ENCODE peak calls at places on chromosomes 13 and 19, in four cellular contexts. K, U, A and V are unnamed samples.

GRCh38 chr13:78787189-78787588 is 128.2 kb upstream of the OBI1 start:
- DNase-seq in K (no peak), U (no peak), A (no peak), V (no peak)

GRCh38 chr19:29851769-29852521 is 40.2 kb downstream of the CCNE1 start:
- DNase-seq in K (no peak), U (no peak), A (peak; percentile 49), V (no peak)

GRCh38 chr13:109720758-109721184 is 65.6 kb downstream of the IRS2 start:
- DNase-seq in K (peak; percentile 35), U (no peak), A (no peak), V (no peak)

GRCh38 chr19:39951686-39952085 is 17.3 kb upstream of the FCGBP start:
- DNase-seq in K (no peak), U (no peak), A (no peak), V (no peak)

GRCh38 chr13:114010401-114011101 is 36.7 kb upstream of the C13orf46 start:
- DNase-seq in K (no peak), U (no peak), A (no peak), V (peak; percentile 65)

GRCh38 chr19:10111405-10111811 is at the start of gene P2RY11:
- DNase-seq in K (no peak), U (peak; percentile 11), A (peak; percentile 75), V (peak; percentile 23)

GRCh38 chr19:19337120-19337519 is 16.5 kb downstream of the MAU2 start:
- DNase-seq in K (no peak), U (no peak), A (no peak), V (no peak)

GRCh38 chr19:5592531-5592930 is 24.8 kb upstream of the TINCR start:
- DNase-seq in K (no peak), U (no peak), A (no peak), V (no peak)

GRCh38 chr19:45657520-45658163 is 10.4 kb upstream of the GIPR start:
- DNase-seq in K (peak; percentile 47), U (no peak), A (no peak), V (peak; percentile 46)

GRCh38 chr19:18520848-18521691 is 800 bp downstream of the ELL start:
- DNase-seq in K (no peak), U (peak; percentile 51), A (no peak), V (no peak)

GRCh38 chr13:113732176-113732960 is 26.7 kb upstream of the TMEM255B start:
- DNase-seq in K (no peak), U (no peak), A (no peak), V (no peak)

GRCh38 chr19:4606921-4607678 is 32.2 kb upstream of the TNFAIP8L1 start:
- DNase-seq in K (no peak), U (peak; percentile 55), A (no peak), V (peak; percentile 89)

GRCh38 chr13:48235100-48235813 is 2.3 kb downstream of the ITM2B start:
- DNase-seq in K (no peak), U (no peak), A (peak; percentile 45), V (peak; percentile 56)

DNA sequence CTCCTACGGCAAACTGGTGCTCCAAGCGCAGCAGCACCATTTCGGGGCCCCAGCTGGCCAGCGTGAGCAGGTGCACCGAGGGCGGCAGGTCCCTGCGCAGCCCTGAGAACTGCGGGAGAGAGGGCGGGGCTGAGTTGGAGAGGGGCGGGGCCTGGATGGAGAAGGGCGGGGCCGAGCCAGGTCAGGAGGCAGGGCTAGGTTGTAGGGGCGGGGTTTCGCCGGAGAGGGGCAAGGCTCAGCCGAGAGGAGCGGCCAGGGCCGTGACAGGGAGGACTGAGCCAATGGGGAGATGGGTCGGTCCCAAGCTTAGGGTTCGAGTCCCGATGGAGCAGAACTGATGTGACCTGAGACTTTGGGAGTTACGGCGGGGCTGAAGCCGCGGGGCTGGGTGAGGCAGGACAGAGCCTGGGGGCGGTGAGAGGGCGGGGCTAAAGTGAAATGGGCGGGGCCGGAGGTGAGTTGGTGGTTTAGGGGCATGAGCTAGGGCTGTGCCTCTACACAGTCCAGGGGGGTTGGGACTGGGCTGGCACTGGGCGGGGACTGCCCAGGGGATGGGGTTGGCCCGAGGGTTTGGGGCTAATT is 19.0 kb downstream of the MAN2B1 start:
- DNase-seq in K (no peak), U (peak; percentile 89), A (no peak), V (peak; percentile 88)
- TF ChIP-seq FOXM1 in K (no peak), U (no peak), A (no peak), V (no peak)

DNA sequence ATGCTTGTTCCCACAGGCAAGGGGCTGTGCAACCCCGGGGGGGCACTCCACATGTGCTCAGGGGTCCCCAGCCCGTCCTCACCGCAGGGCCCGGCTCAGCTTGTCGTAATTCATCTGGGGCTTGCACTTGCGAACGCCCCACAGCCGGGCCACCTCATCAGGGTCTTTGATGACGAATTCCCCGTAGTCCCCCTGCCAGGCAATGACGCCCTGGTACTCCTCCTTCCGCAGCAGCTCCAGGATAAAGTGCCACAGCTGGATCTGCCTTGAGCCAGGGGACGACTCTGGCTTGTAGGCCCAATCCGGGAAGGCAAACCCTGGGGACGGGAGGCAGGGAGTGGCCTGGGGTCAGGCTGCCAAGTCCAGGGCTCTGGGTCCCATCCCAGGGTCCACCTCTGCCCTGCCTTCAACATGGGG is 4.7 kb downstream of the ERF start:
- DNase-seq in K (no peak), U (no peak), A (no peak), V (no peak)
- H3K4me3 ChIP-seq in K (no peak overlapping the region), U (no peak overlapping the region), A (no peak overlapping the region), V (no peak overlapping the region)

GRCh38 chr19:35756373-35757230 is at the start of gene HSPB6:
- DNase-seq in K (no peak), U (no peak), A (no peak), V (no peak)
- TF ChIP-seq MXI1 in K (no peak), U (no peak), A (no peak), V (no peak)

DNA sequence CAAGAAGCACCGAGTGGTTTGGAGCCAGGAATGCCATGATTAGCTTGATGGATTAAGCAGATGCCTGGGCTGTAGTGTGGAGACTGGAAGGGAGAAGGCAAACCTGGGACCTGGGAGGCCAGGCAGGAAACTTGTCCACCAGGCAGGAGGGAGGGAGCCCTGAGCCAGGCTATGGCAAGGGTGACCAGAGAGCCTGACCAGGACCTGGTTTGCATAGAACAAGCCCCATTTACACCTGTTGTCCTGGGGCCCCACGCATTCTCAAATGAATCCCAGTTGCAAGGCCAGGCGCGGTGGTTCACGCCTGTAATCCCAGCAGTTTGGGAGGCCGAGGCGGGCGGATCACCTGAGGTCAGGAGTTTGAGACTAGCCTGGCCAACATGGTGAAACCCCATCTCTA is 50.2 kb upstream of the LATS2 start:
- DNase-seq in K (no peak), U (no peak), A (no peak), V (no peak)
- TF ChIP-seq FOXM1 in K (no peak), U (no peak), A (no peak), V (no peak)

DNA sequence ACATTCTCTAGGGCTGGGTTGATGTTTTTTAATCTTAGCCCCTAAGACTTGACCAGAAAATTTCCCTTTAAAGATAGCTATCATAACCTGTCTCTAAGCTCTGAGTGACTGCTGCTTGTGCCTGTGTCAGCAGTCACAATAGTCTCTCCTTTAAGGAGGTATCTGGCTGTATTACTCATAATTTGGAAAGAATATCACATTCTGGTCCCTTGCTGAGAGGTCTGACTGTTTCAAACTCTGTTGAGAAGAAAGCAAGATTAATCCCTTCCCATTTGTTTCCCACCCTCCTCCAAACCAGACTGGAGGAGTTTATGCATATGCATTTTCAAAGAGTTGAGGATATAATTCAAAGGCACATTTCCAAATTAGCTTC is 2.3 kb downstream of the HTR2A start:
- DNase-seq in K (no peak), U (no peak), A (no peak), V (no peak)
- H3K4me3 ChIP-seq in K (no peak overlapping the region), U (no peak overlapping the region), A (peak overlapping the region; percentile 70), V (peak overlapping the region; percentile 82)

DNA sequence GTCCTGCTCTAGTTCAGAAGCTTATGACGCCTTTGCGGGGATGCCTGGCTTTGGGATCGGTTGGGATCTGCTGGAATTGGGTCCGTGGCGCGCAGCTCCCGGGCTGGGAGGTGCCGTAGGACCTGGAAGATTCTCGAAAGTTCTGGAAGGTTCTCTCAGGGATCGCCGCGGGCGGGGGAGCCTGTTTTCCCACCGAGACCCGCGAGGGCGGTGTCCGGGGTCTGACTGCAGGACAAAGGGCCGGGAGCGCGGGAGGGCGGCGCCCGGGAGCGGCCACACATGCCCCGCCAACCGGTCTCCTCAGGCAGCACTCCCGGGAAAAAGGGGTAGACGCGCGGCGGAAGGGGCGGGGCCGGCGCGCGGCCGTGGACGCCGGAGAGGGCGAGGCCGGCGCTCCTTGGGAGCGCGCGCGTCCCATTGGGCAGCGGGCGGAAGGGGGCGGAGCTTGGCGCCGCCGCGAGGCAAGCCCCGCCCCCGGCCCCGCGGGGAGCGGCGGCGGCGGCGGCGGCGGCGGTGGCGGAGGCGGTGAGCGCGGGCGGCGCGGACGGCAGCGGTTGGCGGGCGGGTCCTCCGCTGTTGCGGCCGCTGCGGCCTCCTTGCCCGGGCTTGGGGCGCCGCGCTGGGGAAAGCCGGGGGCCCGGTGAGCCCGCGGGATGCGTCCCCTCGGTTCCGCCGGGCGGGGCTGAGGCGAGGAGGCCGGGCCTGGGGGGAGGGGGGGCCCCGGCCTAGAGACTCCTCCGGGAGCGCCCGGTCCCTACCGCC is 29.0 kb upstream of the NDUFS7 start:
- DNase-seq in K (peak; percentile 82), U (peak; percentile 99), A (no peak), V (peak; percentile 99)
- TF ChIP-seq MXI1 in K (peak; percentile 64), U (no peak), A (no peak), V (peak; percentile 65)

GRCh38 chr19:34662919-34663318 is 14.0 kb downstream of the SCGB2B2 start:
- DNase-seq in K (peak; percentile 51), U (peak; percentile 21), A (no peak), V (peak; percentile 68)
- TF ChIP-seq FOXM1 in K (no peak), U (no peak), A (no peak), V (no peak)

GRCh38 chr13:106500450-106500849 is 35.0 kb downstream of the EFNB2 start:
- DNase-seq in K (no peak), U (no peak), A (no peak), V (no peak)
- H3K4me3 ChIP-seq in K (no peak overlapping the region), U (no peak overlapping the region), A (no peak overlapping the region), V (no peak overlapping the region)